ENCODE peak calls at places on chromosomes 4 and X, in six cellular contexts. Z is HTR-8/SVneo, B is GF-D8, O is mucosa of descending colon, Q is GM20000, L is NCI-H1105. Y is an unnamed sample.

GRCh38 chrX:8289523-8289922 is 118.5 kb upstream of the VCX2 start:
- DNase-seq in Z (no peak), B (no peak), O (no peak), Q (no peak), L (no peak), Y (no peak)

GRCh38 chrX:39527045-39527444 is 570.7 kb downstream of the BCOR start:
- DNase-seq in Z (no peak), B (no peak), O (no peak), Q (no peak), L (no peak), Y (no peak)

GRCh38 chrX:134236690-134237362 is at the start of gene CCDC160:
- DNase-seq in Z (peak; percentile 6), B (no peak), O (peak; percentile 30), Q (peak; percentile 22), L (no peak), Y (no peak)

GRCh38 chr4:124804584-124804983 is 92.1 kb upstream of the ANKRD50 start:
- DNase-seq in Z (no peak), B (no peak), O (no peak), Q (no peak), L (no peak), Y (no peak)

GRCh38 chrX:13279279-13280009 is 40.4 kb downstream of the ATXN3L start:
- DNase-seq in Z (no peak), B (no peak), O (no peak), Q (no peak), L (no peak), Y (no peak)

GRCh38 chrX:48902776-48903175 is 5.0 kb downstream of the PQBP1 start:
- DNase-seq in Z (no peak), B (no peak), O (no peak), Q (no peak), L (no peak), Y (no peak)

GRCh38 chr4:106401157-106401556 is 32.6 kb upstream of the GIMD1 start:
- DNase-seq in Z (no peak), B (no peak), O (no peak), Q (no peak), L (no peak), Y (no peak)

GRCh38 chr4:13921805-13922204 is 294.3 kb upstream of the BOD1L1 start:
- DNase-seq in Z (no peak), B (no peak), O (no peak), Q (no peak), L (no peak), Y (no peak)

GRCh38 chrX:103918050-103918449 is 44.4 kb upstream of the TMSB15B start:
- DNase-seq in Z (peak; percentile 31), B (no peak), O (peak; percentile 56), Q (peak; percentile 56), L (peak; percentile 64), Y (no peak)

Y was measured in GM12878.